ENCODE peak calls at places on chromosome 11, in nine cellular contexts. H is A673, I is cardiac muscle cell, Z is GM12865, B is RWPE2, X is astrocyte of the spinal cord, Q is MCF 10A, S is neural progenitor cell, C is GM23338. W is an unnamed sample.

GRCh38 chr11:73597340-73597955 is 464 bp downstream of the FAM168A start:
- DNase-seq in H (no peak), I (no peak), Z (peak), B (no peak), X (no peak), Q (no peak), S (no peak), C (peak), W (no peak)

GRCh38 chr11:119166368-119167076 is 2.0 kb upstream of the NLRX1 start:
- DNase-seq in H (no peak), I (peak), Z (no peak), B (no peak), X (peak), Q (peak), S (no peak), C (no peak), W (no peak)

GRCh38 chr11:83241291-83241946 is 44.7 kb downstream of the CCDC90B start:
- DNase-seq in H (peak), I (peak), Z (peak), B (no peak), X (peak), Q (peak), S (peak), C (peak), W (no peak)

GRCh38 chr11:92826597-92826996 is 142.9 kb upstream of the MTNR1B start:
- DNase-seq in H (no peak), I (no peak), Z (no peak), B (no peak), X (no peak), Q (no peak), S (no peak), C (peak), W (no peak)

GRCh38 chr11:2384723-2385041 is 7.6 kb downstream of the CD81 start:
- DNase-seq in H (no peak), I (no peak), Z (peak), B (no peak), X (no peak), Q (no peak), S (no peak), C (no peak), W (no peak)

GRCh38 chr11:116832350-116833290 is 2.9 kb downstream of the APOC3 start:
- DNase-seq in H (no peak), I (no peak), Z (peak), B (no peak), X (no peak), Q (no peak), S (no peak), C (no peak), W (no peak)

GRCh38 chr11:70394211-70394950 is 3.9 kb upstream of the CTTN start:
- DNase-seq in H (no peak), I (no peak), Z (no peak), B (no peak), X (no peak), Q (no peak), S (no peak), C (no peak), W (no peak)

GRCh38 chr11:85663781-85664560 is 958 bp downstream of the CREBZF start:
- DNase-seq in H (peak), I (peak), Z (peak), B (no peak), X (peak), Q (peak), S (peak), C (peak), W (peak)

GRCh38 chr11:68998390-68998911 is 14.6 kb downstream of the MRGPRF start:
- DNase-seq in H (peak), I (peak), Z (no peak), B (no peak), X (peak), Q (peak), S (no peak), C (no peak), W (no peak)

GRCh38 chr11:70716986-70717775 is 318.9 kb downstream of the CTTN start:
- DNase-seq in H (no peak), I (no peak), Z (no peak), B (no peak), X (peak), Q (no peak), S (no peak), C (no peak), W (no peak)

GRCh38 chr11:114137838-114138237 is 78.3 kb downstream of the ZBTB16 start:
- DNase-seq in H (no peak), I (no peak), Z (no peak), B (no peak), X (no peak), Q (no peak), S (no peak), C (no peak), W (no peak)

GRCh38 chr11:59208956-59209355 is 3.8 kb downstream of the MPEG1 start:
- DNase-seq in H (no peak), I (peak), Z (peak), B (no peak), X (peak), Q (no peak), S (no peak), C (no peak), W (no peak)

GRCh38 chr11:65445101-65445603 is 22.6 kb downstream of the NEAT1 start:
- DNase-seq in H (no peak), I (peak), Z (peak), B (no peak), X (peak), Q (peak), S (no peak), C (no peak), W (no peak)

GRCh38 chr11:106276859-106277436 is 199.5 kb downstream of the AASDHPPT start:
- DNase-seq in H (no peak), I (peak), Z (peak), B (no peak), X (peak), Q (peak), S (peak), C (peak), W (no peak)

GRCh38 chr11:70872950-70873735 is 379.2 kb downstream of the SHANK2 start:
- DNase-seq in H (no peak), I (no peak), Z (no peak), B (no peak), X (no peak), Q (no peak), S (peak), C (peak), W (no peak)

GRCh38 chr11:3340025-3340424 is 38.9 kb downstream of the ZNF195 start:
- DNase-seq in H (no peak), I (peak), Z (no peak), B (no peak), X (peak), Q (peak), S (no peak), C (peak), W (no peak)

GRCh38 chr11:12198261-12198925 is 88.0 kb downstream of the MICAL2 start:
- DNase-seq in H (no peak), I (no peak), Z (no peak), B (no peak), X (no peak), Q (no peak), S (no peak), C (no peak), W (no peak)

GRCh38 chr11:122754553-122755322 is 83.6 kb upstream of the CRTAM start:
- DNase-seq in H (peak), I (peak), Z (peak), B (no peak), X (no peak), Q (no peak), S (peak), C (peak), W (no peak)

GRCh38 chr11:119093951-119094815 is 7.5 kb downstream of the DPAGT1 start:
- DNase-seq in H (peak), I (peak), Z (peak), B (no peak), X (peak), Q (no peak), S (peak), C (peak), W (no peak)

GRCh38 chr11:15038963-15039362 is 34.4 kb upstream of the CALCB start:
- DNase-seq in H (peak), I (peak), Z (no peak), B (no peak), X (no peak), Q (peak), S (peak), C (peak), W (no peak)

GRCh38 chr11:45833761-45834160 is 13.5 kb upstream of the CRY2 start:
- DNase-seq in H (no peak), I (no peak), Z (no peak), B (peak), X (no peak), Q (no peak), S (no peak), C (no peak), W (no peak)

GRCh38 chr11:110621826-110622225 is 90.4 kb downstream of the ARHGAP20 start:
- DNase-seq in H (no peak), I (peak), Z (no peak), B (no peak), X (no peak), Q (no peak), S (no peak), C (no peak), W (no peak)

GRCh38 chr11:123132881-123133280 is 62.2 kb downstream of the CLMP start:
- DNase-seq in H (no peak), I (no peak), Z (no peak), B (no peak), X (no peak), Q (peak), S (no peak), C (no peak), W (no peak)

GRCh38 chr11:61306221-61306620 is 11.1 kb upstream of the VWCE start:
- DNase-seq in H (no peak), I (no peak), Z (no peak), B (no peak), X (no peak), Q (no peak), S (no peak), C (no peak), W (no peak)
- TF ChIP-seq CTCF in H (no peak), I (no peak), Z (no peak), B (no peak), X (no peak), Q (no peak), S (no peak), C (no peak), W (no peak)

GRCh38 chr11:31912808-31913207 is 101.7 kb upstream of the PAX6 start:
- DNase-seq in H (no peak), I (peak), Z (no peak), B (no peak), X (no peak), Q (no peak), S (no peak), C (no peak), W (no peak)
- TF ChIP-seq CTCF in H (no peak), I (no peak), Z (no peak), B (no peak), X (no peak), Q (no peak), S (no peak), C (no peak), W (no peak)

DNA sequence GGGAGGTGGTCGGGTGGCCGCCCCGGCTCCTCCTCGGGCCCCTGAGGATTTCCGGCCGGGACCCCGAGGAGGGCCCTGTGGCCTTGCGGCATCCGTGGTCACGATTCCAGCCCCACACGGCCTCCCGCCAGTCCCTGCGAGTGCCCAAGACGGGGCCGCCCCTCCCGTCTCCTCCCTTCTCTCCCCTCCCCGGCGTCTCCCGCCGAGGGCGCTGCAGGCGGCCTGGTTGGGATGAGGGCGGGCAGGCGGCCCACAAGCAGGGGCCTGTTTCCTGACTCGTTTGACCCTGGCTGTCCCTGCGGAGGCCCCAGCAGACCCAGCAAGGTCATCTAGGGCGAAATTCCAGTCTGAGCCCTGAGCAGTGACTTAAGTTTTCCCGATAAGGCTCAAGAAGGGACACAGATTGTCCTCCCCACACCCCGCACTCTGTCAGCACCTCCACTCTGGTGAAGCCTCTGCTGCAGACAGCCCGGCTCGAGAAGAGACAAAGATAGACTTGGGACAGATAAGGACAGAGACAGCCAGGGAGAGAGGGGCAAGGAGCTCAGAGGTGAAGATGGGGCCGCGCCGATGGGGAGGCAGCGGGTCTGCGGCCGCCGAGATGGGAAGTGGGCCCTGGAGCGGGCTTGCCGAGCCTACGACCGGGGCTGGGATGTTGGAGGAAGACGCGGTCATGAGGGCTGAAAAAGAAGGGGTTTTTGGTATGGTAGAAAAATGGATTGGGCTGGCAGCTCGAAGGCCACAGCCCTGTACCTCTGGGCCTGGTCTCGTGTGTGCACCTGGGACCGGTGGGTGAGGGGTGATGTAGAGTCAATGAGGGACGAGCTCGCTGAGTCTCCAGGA is 95.0 kb downstream of the SWAP70 start:
- DNase-seq in H (peak), I (peak), Z (peak), B (no peak), X (peak), Q (peak), S (peak), C (peak), W (peak)
- TF ChIP-seq CTCF in H (peak), I (peak), Z (peak), B (no peak), X (peak), Q (no peak), S (no peak), C (no peak), W (no peak)

GRCh38 chr11:17890333-17890732 is 122.5 kb downstream of the SERGEF start:
- DNase-seq in H (no peak), I (no peak), Z (no peak), B (no peak), X (no peak), Q (no peak), S (no peak), C (peak), W (no peak)
- TF ChIP-seq CTCF in H (peak), I (peak), Z (no peak), B (peak), X (peak), Q (peak), S (peak), C (no peak), W (no peak)

W was measured in activated B cell treated with CpG ODN at 0.5 μM for 24 hours.